ENCODE peak calls at places on chromosomes 3 and 15, in seven cellular contexts. One of them, this sample, is unnamed.

GRCh38 chr15:39575180-39575579 is 5.7 kb upstream of the THBS1 start:
- DNase-seq in esophagus muscularis mucosa: peak
- DNase-seq in activated B cell treated with CpG ODN at 0.5 μM for 24 hours: no peak
- DNase-seq in Panc1: no peak
- DNase-seq in dorsolateral prefrontal cortex: no peak
- DNase-seq in OCI-LY7: no peak
- DNase-seq in AG09309: no peak
- DNase-seq in this sample: no peak

GRCh38 chr15:62046064-62046779 is 14.0 kb downstream of the VPS13C start:
- DNase-seq in esophagus muscularis mucosa: no peak
- DNase-seq in OCI-LY7: no peak
- DNase-seq in AG09309: no peak
- DNase-seq in dorsolateral prefrontal cortex: no peak
- DNase-seq in activated B cell treated with CpG ODN at 0.5 μM for 24 hours: no peak
- DNase-seq in Panc1: no peak
- DNase-seq in this sample: no peak

GRCh38 chr15:71048913-71049675 is 66.2 kb upstream of the THSD4 start:
- DNase-seq in dorsolateral prefrontal cortex: no peak
- DNase-seq in activated B cell treated with CpG ODN at 0.5 μM for 24 hours: no peak
- DNase-seq in Panc1: no peak
- DNase-seq in esophagus muscularis mucosa: no peak
- DNase-seq in OCI-LY7: no peak
- DNase-seq in AG09309: peak
- DNase-seq in this sample: no peak

GRCh38 chr3:9214599-9214998 is 34.8 kb downstream of the SRGAP3 start:
- DNase-seq in esophagus muscularis mucosa: no peak
- DNase-seq in OCI-LY7: no peak
- DNase-seq in Panc1: no peak
- DNase-seq in activated B cell treated with CpG ODN at 0.5 μM for 24 hours: no peak
- DNase-seq in dorsolateral prefrontal cortex: no peak
- DNase-seq in AG09309: peak
- DNase-seq in this sample: no peak

GRCh38 chr3:125032100-125032643 is 23.6 kb downstream of the HEG1 start:
- DNase-seq in AG09309: no peak
- DNase-seq in dorsolateral prefrontal cortex: no peak
- DNase-seq in Panc1: no peak
- DNase-seq in esophagus muscularis mucosa: no peak
- DNase-seq in OCI-LY7: no peak
- DNase-seq in activated B cell treated with CpG ODN at 0.5 μM for 24 hours: no peak
- DNase-seq in this sample: no peak

GRCh38 chr3:5312278-5312677 is 124.8 kb downstream of the EDEM1 start:
- DNase-seq in esophagus muscularis mucosa: no peak
- DNase-seq in OCI-LY7: no peak
- DNase-seq in dorsolateral prefrontal cortex: no peak
- DNase-seq in activated B cell treated with CpG ODN at 0.5 μM for 24 hours: no peak
- DNase-seq in AG09309: no peak
- DNase-seq in Panc1: no peak
- DNase-seq in this sample: no peak

GRCh38 chr3:99016452-99016851 is 115.0 kb upstream of the DCBLD2 start:
- DNase-seq in esophagus muscularis mucosa: no peak
- DNase-seq in OCI-LY7: no peak
- DNase-seq in Panc1: no peak
- DNase-seq in AG09309: no peak
- DNase-seq in dorsolateral prefrontal cortex: no peak
- DNase-seq in activated B cell treated with CpG ODN at 0.5 μM for 24 hours: no peak
- DNase-seq in this sample: no peak

GRCh38 chr3:129558772-129559564 is 16.0 kb downstream of the H1-8 start:
- DNase-seq in AG09309: peak
- DNase-seq in Panc1: no peak
- DNase-seq in OCI-LY7: peak
- DNase-seq in activated B cell treated with CpG ODN at 0.5 μM for 24 hours: no peak
- DNase-seq in dorsolateral prefrontal cortex: no peak
- DNase-seq in esophagus muscularis mucosa: no peak
- DNase-seq in this sample: no peak

GRCh38 chr3:136960838-136961836 is 3.4 kb downstream of the IL20RB start:
- DNase-seq in dorsolateral prefrontal cortex: no peak
- DNase-seq in activated B cell treated with CpG ODN at 0.5 μM for 24 hours: no peak
- DNase-seq in OCI-LY7: no peak
- DNase-seq in AG09309: no peak
- DNase-seq in Panc1: no peak
- DNase-seq in esophagus muscularis mucosa: no peak
- DNase-seq in this sample: no peak

GRCh38 chr3:78994174-78995027 is 773.4 kb downstream of the ROBO1 start:
- DNase-seq in Panc1: no peak
- DNase-seq in esophagus muscularis mucosa: no peak
- DNase-seq in AG09309: no peak
- DNase-seq in OCI-LY7: no peak
- DNase-seq in dorsolateral prefrontal cortex: no peak
- DNase-seq in activated B cell treated with CpG ODN at 0.5 μM for 24 hours: no peak
- DNase-seq in this sample: no peak

GRCh38 chr3:67526246-67526645 is 128.2 kb downstream of the SUCLG2 start:
- DNase-seq in OCI-LY7: no peak
- DNase-seq in dorsolateral prefrontal cortex: no peak
- DNase-seq in activated B cell treated with CpG ODN at 0.5 μM for 24 hours: no peak
- DNase-seq in esophagus muscularis mucosa: no peak
- DNase-seq in Panc1: no peak
- DNase-seq in AG09309: peak
- DNase-seq in this sample: no peak

GRCh38 chr15:89196994-89197393 is 24.4 kb downstream of the RLBP1 start:
- DNase-seq in OCI-LY7: no peak
- DNase-seq in Panc1: no peak
- DNase-seq in dorsolateral prefrontal cortex: no peak
- DNase-seq in esophagus muscularis mucosa: no peak
- DNase-seq in AG09309: no peak
- DNase-seq in activated B cell treated with CpG ODN at 0.5 μM for 24 hours: no peak
- DNase-seq in this sample: no peak

GRCh38 chr3:30199855-30200254 is 406.5 kb upstream of the TGFBR2 start:
- DNase-seq in dorsolateral prefrontal cortex: no peak
- DNase-seq in OCI-LY7: no peak
- DNase-seq in Panc1: no peak
- DNase-seq in AG09309: no peak
- DNase-seq in activated B cell treated with CpG ODN at 0.5 μM for 24 hours: no peak
- DNase-seq in esophagus muscularis mucosa: no peak
- DNase-seq in this sample: no peak

GRCh38 chr15:38554354-38554753 is 10.3 kb downstream of the RASGRP1 start:
- DNase-seq in Panc1: no peak
- DNase-seq in dorsolateral prefrontal cortex: no peak
- DNase-seq in activated B cell treated with CpG ODN at 0.5 μM for 24 hours: no peak
- DNase-seq in esophagus muscularis mucosa: no peak
- DNase-seq in OCI-LY7: no peak
- DNase-seq in AG09309: no peak
- DNase-seq in this sample: no peak

GRCh38 chr15:90596943-90597342 is 67.2 kb downstream of the CRTC3 start:
- DNase-seq in dorsolateral prefrontal cortex: peak
- DNase-seq in activated B cell treated with CpG ODN at 0.5 μM for 24 hours: no peak
- DNase-seq in OCI-LY7: peak
- DNase-seq in esophagus muscularis mucosa: no peak
- DNase-seq in AG09309: no peak
- DNase-seq in Panc1: no peak
- DNase-seq in this sample: no peak

GRCh38 chr15:23564798-23565394 is 578 bp upstream of the MKRN3 start:
- DNase-seq in dorsolateral prefrontal cortex: no peak
- DNase-seq in esophagus muscularis mucosa: no peak
- DNase-seq in OCI-LY7: no peak
- DNase-seq in activated B cell treated with CpG ODN at 0.5 μM for 24 hours: no peak
- DNase-seq in AG09309: no peak
- DNase-seq in Panc1: no peak
- DNase-seq in this sample: no peak

GRCh38 chr15:95129589-95129988 is 898.2 kb downstream of the MCTP2 start:
- DNase-seq in OCI-LY7: no peak
- DNase-seq in esophagus muscularis mucosa: no peak
- DNase-seq in dorsolateral prefrontal cortex: no peak
- DNase-seq in activated B cell treated with CpG ODN at 0.5 μM for 24 hours: no peak
- DNase-seq in Panc1: no peak
- DNase-seq in AG09309: no peak
- DNase-seq in this sample: no peak

GRCh38 chr3:133097214-133097613 is 59.0 kb downstream of the TMEM108 start:
- DNase-seq in OCI-LY7: no peak
- DNase-seq in AG09309: no peak
- DNase-seq in Panc1: no peak
- DNase-seq in activated B cell treated with CpG ODN at 0.5 μM for 24 hours: no peak
- DNase-seq in dorsolateral prefrontal cortex: no peak
- DNase-seq in esophagus muscularis mucosa: no peak
- DNase-seq in this sample: no peak

GRCh38 chr3:118772036-118773030 is 262.3 kb downstream of the IGSF11 start:
- DNase-seq in activated B cell treated with CpG ODN at 0.5 μM for 24 hours: no peak
- DNase-seq in Panc1: no peak
- DNase-seq in AG09309: no peak
- DNase-seq in OCI-LY7: no peak
- DNase-seq in esophagus muscularis mucosa: no peak
- DNase-seq in dorsolateral prefrontal cortex: no peak
- DNase-seq in this sample: no peak

GRCh38 chr15:29102911-29103824 is 166.5 kb downstream of the NSMCE3 start:
- DNase-seq in Panc1: no peak
- DNase-seq in activated B cell treated with CpG ODN at 0.5 μM for 24 hours: no peak
- DNase-seq in dorsolateral prefrontal cortex: no peak
- DNase-seq in OCI-LY7: no peak
- DNase-seq in AG09309: no peak
- DNase-seq in esophagus muscularis mucosa: no peak
- DNase-seq in this sample: no peak

GRCh38 chr3:114234739-114235138 is 2.6 kb downstream of the ZNF80 start:
- DNase-seq in activated B cell treated with CpG ODN at 0.5 μM for 24 hours: no peak
- DNase-seq in dorsolateral prefrontal cortex: no peak
- DNase-seq in AG09309: no peak
- DNase-seq in esophagus muscularis mucosa: no peak
- DNase-seq in Panc1: no peak
- DNase-seq in OCI-LY7: no peak
- DNase-seq in this sample: no peak
- TF ChIP-seq CTCF in activated B cell treated with CpG ODN at 0.5 μM for 24 hours: no peak
- TF ChIP-seq CTCF in dorsolateral prefrontal cortex: no peak
- TF ChIP-seq CTCF in AG09309: no peak
- TF ChIP-seq CTCF in esophagus muscularis mucosa: no peak
- TF ChIP-seq CTCF in Panc1: no peak
- TF ChIP-seq CTCF in OCI-LY7: no peak
- TF ChIP-seq CTCF in this sample: no peak

DNA sequence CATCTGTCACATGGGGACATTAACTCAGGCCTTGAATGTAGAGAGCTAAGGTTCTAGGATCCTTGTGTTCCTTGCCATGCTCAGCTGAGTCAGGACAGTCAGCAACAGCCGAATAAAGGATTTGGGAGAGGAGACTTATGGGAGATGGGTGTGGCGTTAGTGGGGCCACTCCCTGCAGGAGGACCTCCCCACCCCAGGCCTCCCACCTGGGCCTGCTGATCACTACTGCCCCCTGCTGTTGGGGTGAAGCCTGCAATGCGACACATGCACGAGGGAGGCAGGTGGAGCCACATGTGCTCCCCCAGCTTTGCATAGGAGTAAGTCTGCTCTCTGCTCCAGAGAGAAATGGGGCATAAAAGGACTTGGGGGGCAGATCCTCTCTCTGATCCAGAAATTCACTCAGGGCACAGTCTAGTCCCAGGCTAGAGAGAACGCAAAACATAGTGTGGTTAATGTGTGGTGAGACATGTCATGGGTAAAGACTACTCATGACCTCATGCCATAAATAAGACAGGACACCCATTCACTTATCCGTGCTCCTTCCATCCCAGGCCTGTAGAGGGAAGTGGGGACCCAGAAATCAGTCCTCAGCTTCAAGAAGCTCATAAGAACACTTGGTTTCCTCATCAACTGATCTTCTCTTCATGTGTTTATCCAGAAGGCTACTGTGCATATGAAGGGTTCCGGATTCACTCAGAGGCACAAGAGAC is 19.4 kb downstream of the RBP1 start:
- DNase-seq in Panc1: no peak
- DNase-seq in OCI-LY7: peak
- DNase-seq in esophagus muscularis mucosa: peak
- DNase-seq in activated B cell treated with CpG ODN at 0.5 μM for 24 hours: no peak
- DNase-seq in AG09309: no peak
- DNase-seq in dorsolateral prefrontal cortex: no peak
- DNase-seq in this sample: no peak
- TF ChIP-seq CTCF in Panc1: peak
- TF ChIP-seq CTCF in OCI-LY7: peak
- TF ChIP-seq CTCF in esophagus muscularis mucosa: no peak
- TF ChIP-seq CTCF in activated B cell treated with CpG ODN at 0.5 μM for 24 hours: no peak
- TF ChIP-seq CTCF in AG09309: peak
- TF ChIP-seq CTCF in dorsolateral prefrontal cortex: peak
- TF ChIP-seq CTCF in this sample: no peak

GRCh38 chr3:24069045-24069444 is 124.0 kb downstream of the NR1D2 start:
- DNase-seq in esophagus muscularis mucosa: no peak
- DNase-seq in OCI-LY7: peak
- DNase-seq in dorsolateral prefrontal cortex: no peak
- DNase-seq in AG09309: no peak
- DNase-seq in Panc1: no peak
- DNase-seq in activated B cell treated with CpG ODN at 0.5 μM for 24 hours: no peak
- DNase-seq in this sample: no peak
- TF ChIP-seq CTCF in esophagus muscularis mucosa: peak
- TF ChIP-seq CTCF in OCI-LY7: peak
- TF ChIP-seq CTCF in dorsolateral prefrontal cortex: no peak
- TF ChIP-seq CTCF in AG09309: no peak
- TF ChIP-seq CTCF in Panc1: peak
- TF ChIP-seq CTCF in activated B cell treated with CpG ODN at 0.5 μM for 24 hours: no peak
- TF ChIP-seq CTCF in this sample: no peak

DNA sequence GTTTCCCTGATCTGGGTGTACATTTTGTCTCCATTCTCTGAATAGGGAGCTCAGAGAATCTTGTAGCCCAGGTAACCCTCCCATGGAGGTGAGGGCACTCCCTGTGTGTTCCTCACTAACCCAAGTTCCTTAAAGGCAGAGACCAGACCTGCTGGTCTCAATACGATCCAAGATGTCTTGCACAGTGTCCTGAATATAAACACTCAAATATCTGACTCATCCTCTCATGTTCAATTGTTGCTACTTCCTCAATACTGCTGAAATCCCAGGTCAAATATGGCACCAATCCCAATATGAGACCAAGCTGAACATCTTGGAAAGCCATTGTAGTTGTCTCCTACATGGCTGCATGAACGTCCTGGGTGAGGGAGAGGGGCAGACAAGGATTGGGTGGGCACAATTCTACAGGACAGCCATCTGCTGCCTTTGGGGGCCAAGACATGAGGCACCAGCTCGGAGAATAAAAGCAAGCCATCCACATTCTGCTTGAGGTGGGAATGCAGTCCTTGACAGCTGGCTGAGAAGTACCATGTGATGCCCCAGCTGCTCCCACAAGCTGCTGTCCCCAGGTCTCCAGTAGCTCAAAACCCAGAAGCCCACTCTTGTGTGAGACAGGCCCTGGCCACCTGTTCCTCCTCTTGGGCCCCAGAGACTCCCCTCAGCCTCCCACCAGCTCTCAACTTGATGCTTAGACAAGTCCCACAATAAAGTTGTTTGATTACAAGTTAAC is 18.2 kb downstream of the TBC1D2B start:
- DNase-seq in activated B cell treated with CpG ODN at 0.5 μM for 24 hours: no peak
- DNase-seq in OCI-LY7: peak
- DNase-seq in esophagus muscularis mucosa: no peak
- DNase-seq in Panc1: no peak
- DNase-seq in AG09309: no peak
- DNase-seq in dorsolateral prefrontal cortex: no peak
- DNase-seq in this sample: no peak
- TF ChIP-seq CTCF in activated B cell treated with CpG ODN at 0.5 μM for 24 hours: no peak
- TF ChIP-seq CTCF in OCI-LY7: no peak
- TF ChIP-seq CTCF in esophagus muscularis mucosa: no peak
- TF ChIP-seq CTCF in Panc1: no peak
- TF ChIP-seq CTCF in AG09309: no peak
- TF ChIP-seq CTCF in dorsolateral prefrontal cortex: no peak
- TF ChIP-seq CTCF in this sample: no peak

This sample was measured in mesothelial cell of epicardium.